ENCODE peak calls at places on chromosomes 11 and 22, in five cellular contexts. One of them, this sample, is unnamed.

GRCh38 chr22:39080052-39080762 is 3.1 kb downstream of the APOBEC3G start:
- DNase-seq in A172: no peak
- DNase-seq in anterior cingulate cortex: no peak
- DNase-seq in activated CD4-positive, alpha-beta memory T cell treated with anti-CD3 and anti-CD28 coated beads for 36 hours: no peak
- DNase-seq in activated CD4-positive, alpha-beta T cell treated with anti-CD3 and anti-CD28 coated beads for 24 hours: no peak
- DNase-seq in this sample: no peak

GRCh38 chr11:118322721-118323120 is 18.2 kb downstream of the CD3E start:
- DNase-seq in A172: no peak
- DNase-seq in anterior cingulate cortex: no peak
- DNase-seq in activated CD4-positive, alpha-beta memory T cell treated with anti-CD3 and anti-CD28 coated beads for 36 hours: no peak
- DNase-seq in activated CD4-positive, alpha-beta T cell treated with anti-CD3 and anti-CD28 coated beads for 24 hours: no peak
- DNase-seq in this sample: no peak

GRCh38 chr11:2263012-2263565 is 7.3 kb downstream of the ASCL2 start:
- DNase-seq in activated CD4-positive, alpha-beta T cell treated with anti-CD3 and anti-CD28 coated beads for 24 hours: no peak
- DNase-seq in A172: no peak
- DNase-seq in activated CD4-positive, alpha-beta memory T cell treated with anti-CD3 and anti-CD28 coated beads for 36 hours: no peak
- DNase-seq in anterior cingulate cortex: no peak
- DNase-seq in this sample: no peak

GRCh38 chr11:109073032-109073822 is 348.8 kb upstream of the C11orf87 start:
- DNase-seq in activated CD4-positive, alpha-beta T cell treated with anti-CD3 and anti-CD28 coated beads for 24 hours: no peak
- DNase-seq in anterior cingulate cortex: no peak
- DNase-seq in activated CD4-positive, alpha-beta memory T cell treated with anti-CD3 and anti-CD28 coated beads for 36 hours: no peak
- DNase-seq in A172: no peak
- DNase-seq in this sample: no peak

GRCh38 chr22:43726296-43726695 is 85.8 kb downstream of the EFCAB6 start:
- DNase-seq in anterior cingulate cortex: no peak
- DNase-seq in activated CD4-positive, alpha-beta memory T cell treated with anti-CD3 and anti-CD28 coated beads for 36 hours: no peak
- DNase-seq in activated CD4-positive, alpha-beta T cell treated with anti-CD3 and anti-CD28 coated beads for 24 hours: no peak
- DNase-seq in A172: no peak
- DNase-seq in this sample: no peak

GRCh38 chr11:81907996-81908395 is 825.7 kb downstream of the FAM181B start:
- DNase-seq in activated CD4-positive, alpha-beta memory T cell treated with anti-CD3 and anti-CD28 coated beads for 36 hours: no peak
- DNase-seq in anterior cingulate cortex: no peak
- DNase-seq in activated CD4-positive, alpha-beta T cell treated with anti-CD3 and anti-CD28 coated beads for 24 hours: no peak
- DNase-seq in A172: no peak
- DNase-seq in this sample: no peak

GRCh38 chr11:64736654-64737053 is 7.3 kb downstream of the RASGRP2 start:
- DNase-seq in activated CD4-positive, alpha-beta T cell treated with anti-CD3 and anti-CD28 coated beads for 24 hours: no peak
- DNase-seq in anterior cingulate cortex: no peak
- DNase-seq in A172: no peak
- DNase-seq in activated CD4-positive, alpha-beta memory T cell treated with anti-CD3 and anti-CD28 coated beads for 36 hours: no peak
- DNase-seq in this sample: no peak

GRCh38 chr11:65883786-65884715 is 4.2 kb downstream of the FIBP start:
- DNase-seq in activated CD4-positive, alpha-beta T cell treated with anti-CD3 and anti-CD28 coated beads for 24 hours: no peak
- DNase-seq in A172: no peak
- DNase-seq in anterior cingulate cortex: no peak
- DNase-seq in activated CD4-positive, alpha-beta memory T cell treated with anti-CD3 and anti-CD28 coated beads for 36 hours: no peak
- DNase-seq in this sample: no peak

GRCh38 chr11:44338721-44339529 is 29.0 kb upstream of the ALX4 start:
- DNase-seq in activated CD4-positive, alpha-beta memory T cell treated with anti-CD3 and anti-CD28 coated beads for 36 hours: no peak
- DNase-seq in activated CD4-positive, alpha-beta T cell treated with anti-CD3 and anti-CD28 coated beads for 24 hours: no peak
- DNase-seq in A172: no peak
- DNase-seq in anterior cingulate cortex: no peak
- DNase-seq in this sample: no peak

GRCh38 chr11:17983569-17983968 is 29.3 kb downstream of the SERGEF start:
- DNase-seq in anterior cingulate cortex: no peak
- DNase-seq in activated CD4-positive, alpha-beta T cell treated with anti-CD3 and anti-CD28 coated beads for 24 hours: no peak
- DNase-seq in activated CD4-positive, alpha-beta memory T cell treated with anti-CD3 and anti-CD28 coated beads for 36 hours: no peak
- DNase-seq in A172: no peak
- DNase-seq in this sample: no peak

GRCh38 chr22:18031670-18032454 is 7.5 kb upstream of the MICAL3 start:
- DNase-seq in activated CD4-positive, alpha-beta T cell treated with anti-CD3 and anti-CD28 coated beads for 24 hours: no peak
- DNase-seq in anterior cingulate cortex: peak; percentile 18
- DNase-seq in activated CD4-positive, alpha-beta memory T cell treated with anti-CD3 and anti-CD28 coated beads for 36 hours: no peak
- DNase-seq in A172: peak; percentile 92
- DNase-seq in this sample: no peak

GRCh38 chr22:33971561-33971961 is 51.3 kb upstream of the LARGE1 start:
- DNase-seq in anterior cingulate cortex: no peak
- DNase-seq in activated CD4-positive, alpha-beta T cell treated with anti-CD3 and anti-CD28 coated beads for 24 hours: no peak
- DNase-seq in A172: no peak
- DNase-seq in activated CD4-positive, alpha-beta memory T cell treated with anti-CD3 and anti-CD28 coated beads for 36 hours: no peak
- DNase-seq in this sample: peak; percentile 90

GRCh38 chr11:43738600-43739409 is 58.3 kb downstream of the HSD17B12 start:
- DNase-seq in anterior cingulate cortex: no peak
- DNase-seq in A172: peak; percentile 42
- DNase-seq in activated CD4-positive, alpha-beta T cell treated with anti-CD3 and anti-CD28 coated beads for 24 hours: no peak
- DNase-seq in activated CD4-positive, alpha-beta memory T cell treated with anti-CD3 and anti-CD28 coated beads for 36 hours: no peak
- DNase-seq in this sample: no peak

GRCh38 chr11:104624021-104624420 is 274.2 kb downstream of the CASP12 start:
- DNase-seq in anterior cingulate cortex: no peak
- DNase-seq in activated CD4-positive, alpha-beta T cell treated with anti-CD3 and anti-CD28 coated beads for 24 hours: no peak
- DNase-seq in A172: no peak
- DNase-seq in activated CD4-positive, alpha-beta memory T cell treated with anti-CD3 and anti-CD28 coated beads for 36 hours: no peak
- DNase-seq in this sample: no peak

GRCh38 chr11:6855971-6856542 is 6.8 kb upstream of the OR10A2 start:
- DNase-seq in activated CD4-positive, alpha-beta memory T cell treated with anti-CD3 and anti-CD28 coated beads for 36 hours: no peak
- DNase-seq in A172: peak; percentile 13
- DNase-seq in activated CD4-positive, alpha-beta T cell treated with anti-CD3 and anti-CD28 coated beads for 24 hours: no peak
- DNase-seq in anterior cingulate cortex: no peak
- DNase-seq in this sample: peak; percentile 11

GRCh38 chr11:100031973-100032372 is 655.1 kb upstream of the ARHGAP42 start:
- DNase-seq in activated CD4-positive, alpha-beta T cell treated with anti-CD3 and anti-CD28 coated beads for 24 hours: no peak
- DNase-seq in activated CD4-positive, alpha-beta memory T cell treated with anti-CD3 and anti-CD28 coated beads for 36 hours: no peak
- DNase-seq in anterior cingulate cortex: no peak
- DNase-seq in A172: no peak
- DNase-seq in this sample: no peak

GRCh38 chr11:11000546-11001283 is 142.9 kb upstream of the ZBED5 start:
- DNase-seq in anterior cingulate cortex: no peak
- DNase-seq in activated CD4-positive, alpha-beta memory T cell treated with anti-CD3 and anti-CD28 coated beads for 36 hours: no peak
- DNase-seq in A172: no peak
- DNase-seq in activated CD4-positive, alpha-beta T cell treated with anti-CD3 and anti-CD28 coated beads for 24 hours: no peak
- DNase-seq in this sample: no peak

GRCh38 chr11:93969925-93970922 is 50.9 kb upstream of the HEPHL1 start:
- DNase-seq in activated CD4-positive, alpha-beta memory T cell treated with anti-CD3 and anti-CD28 coated beads for 36 hours: no peak
- DNase-seq in activated CD4-positive, alpha-beta T cell treated with anti-CD3 and anti-CD28 coated beads for 24 hours: no peak
- DNase-seq in anterior cingulate cortex: no peak
- DNase-seq in A172: no peak
- DNase-seq in this sample: no peak

GRCh38 chr11:128725630-128726461 is 32.0 kb downstream of the FLI1 start:
- DNase-seq in A172: no peak
- DNase-seq in anterior cingulate cortex: no peak
- DNase-seq in activated CD4-positive, alpha-beta memory T cell treated with anti-CD3 and anti-CD28 coated beads for 36 hours: peak; percentile 65
- DNase-seq in activated CD4-positive, alpha-beta T cell treated with anti-CD3 and anti-CD28 coated beads for 24 hours: peak; percentile 46
- DNase-seq in this sample: peak; percentile 6

GRCh38 chr11:133951484-133952198 is 5.1 kb downstream of the IGSF9B start:
- DNase-seq in anterior cingulate cortex: no peak
- DNase-seq in activated CD4-positive, alpha-beta T cell treated with anti-CD3 and anti-CD28 coated beads for 24 hours: no peak
- DNase-seq in activated CD4-positive, alpha-beta memory T cell treated with anti-CD3 and anti-CD28 coated beads for 36 hours: no peak
- DNase-seq in A172: peak; percentile 20
- DNase-seq in this sample: peak; percentile 44

GRCh38 chr11:721913-722811 is 16.1 kb downstream of the EPS8L2 start:
- DNase-seq in activated CD4-positive, alpha-beta memory T cell treated with anti-CD3 and anti-CD28 coated beads for 36 hours: peak; percentile 62
- DNase-seq in activated CD4-positive, alpha-beta T cell treated with anti-CD3 and anti-CD28 coated beads for 24 hours: no peak
- DNase-seq in A172: no peak
- DNase-seq in anterior cingulate cortex: no peak
- DNase-seq in this sample: no peak

GRCh38 chr22:38429460-38430128 is 25.4 kb downstream of the KCNJ4 start:
- DNase-seq in activated CD4-positive, alpha-beta T cell treated with anti-CD3 and anti-CD28 coated beads for 24 hours: no peak
- DNase-seq in anterior cingulate cortex: no peak
- DNase-seq in activated CD4-positive, alpha-beta memory T cell treated with anti-CD3 and anti-CD28 coated beads for 36 hours: no peak
- DNase-seq in A172: no peak
- DNase-seq in this sample: no peak

GRCh38 chr22:39230261-39231196 is 14.3 kb downstream of the PDGFB start:
- DNase-seq in activated CD4-positive, alpha-beta memory T cell treated with anti-CD3 and anti-CD28 coated beads for 36 hours: no peak
- DNase-seq in A172: no peak
- DNase-seq in anterior cingulate cortex: no peak
- DNase-seq in activated CD4-positive, alpha-beta T cell treated with anti-CD3 and anti-CD28 coated beads for 24 hours: no peak
- DNase-seq in this sample: no peak

GRCh38 chr22:21074092-21074715 is 28.5 kb downstream of the LRRC74B start:
- DNase-seq in activated CD4-positive, alpha-beta memory T cell treated with anti-CD3 and anti-CD28 coated beads for 36 hours: no peak
- DNase-seq in anterior cingulate cortex: no peak
- DNase-seq in activated CD4-positive, alpha-beta T cell treated with anti-CD3 and anti-CD28 coated beads for 24 hours: no peak
- DNase-seq in A172: peak; percentile 82
- DNase-seq in this sample: peak; percentile 11

GRCh38 chr11:27319065-27319464 is 44.0 kb downstream of the CCDC34 start:
- DNase-seq in activated CD4-positive, alpha-beta T cell treated with anti-CD3 and anti-CD28 coated beads for 24 hours: no peak
- DNase-seq in activated CD4-positive, alpha-beta memory T cell treated with anti-CD3 and anti-CD28 coated beads for 36 hours: peak; percentile 22
- DNase-seq in anterior cingulate cortex: no peak
- DNase-seq in A172: peak; percentile 71
- DNase-seq in this sample: peak; percentile 67

GRCh38 chr11:2583605-2583958 is 116.2 kb downstream of the KCNQ1OT1 start:
- DNase-seq in A172: no peak
- DNase-seq in anterior cingulate cortex: no peak
- DNase-seq in activated CD4-positive, alpha-beta memory T cell treated with anti-CD3 and anti-CD28 coated beads for 36 hours: peak; percentile 3
- DNase-seq in activated CD4-positive, alpha-beta T cell treated with anti-CD3 and anti-CD28 coated beads for 24 hours: no peak
- DNase-seq in this sample: no peak